ENCODE peak calls at places on chromosome 2, in seven cellular contexts. R is GM12891, B is HTR-8/SVneo, P is SK-N-SH, W is germinal center, X is anterior cingulate cortex, H is non-pigmented ciliary epithelial cell. Z is an unnamed sample.

GRCh38 chr2:67872481-67872880 is 190.3 kb downstream of the C1D start:
- DNase-seq in P (no peak), R (no peak), B (no peak), H (no peak), X (no peak), W (no peak), Z (no peak)

GRCh38 chr2:17610521-17610920 is 70.0 kb downstream of the VSNL1 start:
- DNase-seq in P (no peak), R (no peak), W (no peak), H (no peak), B (no peak), X (no peak), Z (no peak)

GRCh38 chr2:239816571-239816970 is 208.6 kb downstream of the NDUFA10 start:
- DNase-seq in B (no peak), X (no peak), R (no peak), H (no peak), W (no peak), P (no peak), Z (no peak)

GRCh38 chr2:64865073-64865830 is 123.9 kb upstream of the SLC1A4 start:
- DNase-seq in H (no peak), B (peak; percentile 82), W (peak; percentile 88), R (peak; percentile 85), P (peak; percentile 95), X (peak; percentile 40), Z (peak; percentile 54)

GRCh38 chr2:172246649-172247048 is 143.9 kb upstream of the DLX2 start:
- DNase-seq in R (no peak), W (no peak), X (no peak), H (no peak), P (no peak), B (no peak), Z (no peak)

GRCh38 chr2:240557808-240558207 is at the start of gene ANKMY1:
- DNase-seq in W (peak; percentile 91), R (peak; percentile 66), B (no peak), P (peak; percentile 97), X (peak; percentile 62), H (no peak), Z (no peak)

GRCh38 chr2:57878573-57878910 is 168.1 kb upstream of the VRK2 start:
- DNase-seq in R (no peak), W (no peak), P (no peak), B (no peak), H (no peak), X (no peak), Z (no peak)

GRCh38 chr2:207341816-207342215 is 176.1 kb upstream of the KLF7 start:
- DNase-seq in R (no peak), B (no peak), W (no peak), X (no peak), H (no peak), P (no peak), Z (peak; percentile 42)

GRCh38 chr2:233267516-233268245 is 16.2 kb downstream of the ATG16L1 start:
- DNase-seq in H (no peak), R (peak; percentile 36), B (no peak), W (peak; percentile 28), P (no peak), X (no peak), Z (no peak)

GRCh38 chr2:60602828-60603532 is 49.5 kb upstream of the BCL11A start:
- DNase-seq in H (no peak), P (no peak), B (no peak), W (no peak), R (no peak), X (no peak), Z (no peak)

GRCh38 chr2:44549099-44549471 is 187.3 kb downstream of the CAMKMT start:
- DNase-seq in R (no peak), H (no peak), B (peak; percentile 63), W (no peak), P (no peak), X (no peak), Z (no peak)

GRCh38 chr2:226411206-226411605 is 388.4 kb downstream of the IRS1 start:
- DNase-seq in X (no peak), P (no peak), B (no peak), W (no peak), H (no peak), R (no peak), Z (no peak)

GRCh38 chr2:217637268-217637615 is 365.6 kb downstream of the TNS1 start:
- DNase-seq in P (peak; percentile 67), H (no peak), B (no peak), R (no peak), X (no peak), W (no peak), Z (peak; percentile 82)

GRCh38 chr2:159797468-159798375 is at the start of gene CD302:
- DNase-seq in W (peak; percentile 67), B (peak; percentile 44), X (peak; percentile 10), H (no peak), R (peak; percentile 61), P (peak; percentile 87), Z (peak; percentile 26)